ENCODE peak calls at places on chromosomes 3 and 15, in six cellular contexts. One of them, this sample, is unnamed.

GRCh38 chr3:127373701-127374625 is 86.1 kb upstream of the PRR20G start:
- DNase-seq in amniotic stem cell: no peak
- DNase-seq in HCEC 1CT: no peak
- DNase-seq in KG1: no peak
- DNase-seq in body of pancreas: no peak
- DNase-seq in lung microvascular endothelial cell: peak
- DNase-seq in this sample: no peak

GRCh38 chr15:65132841-65133549 is 613 bp downstream of the PDCD7 start:
- DNase-seq in KG1: no peak
- DNase-seq in HCEC 1CT: peak
- DNase-seq in body of pancreas: peak
- DNase-seq in amniotic stem cell: no peak
- DNase-seq in lung microvascular endothelial cell: peak
- DNase-seq in this sample: no peak

GRCh38 chr3:128524374-128525299 is 31.6 kb upstream of the GATA2 start:
- DNase-seq in HCEC 1CT: no peak
- DNase-seq in body of pancreas: no peak
- DNase-seq in amniotic stem cell: no peak
- DNase-seq in lung microvascular endothelial cell: peak
- DNase-seq in KG1: no peak
- DNase-seq in this sample: no peak

GRCh38 chr3:141335531-141336042 is 32.7 kb upstream of the ZBTB38 start:
- DNase-seq in amniotic stem cell: no peak
- DNase-seq in body of pancreas: no peak
- DNase-seq in KG1: no peak
- DNase-seq in HCEC 1CT: peak
- DNase-seq in lung microvascular endothelial cell: no peak
- DNase-seq in this sample: no peak

GRCh38 chr3:64417816-64418215 is 192.6 kb upstream of the PRICKLE2 start:
- DNase-seq in lung microvascular endothelial cell: peak
- DNase-seq in HCEC 1CT: peak
- DNase-seq in body of pancreas: no peak
- DNase-seq in amniotic stem cell: no peak
- DNase-seq in KG1: no peak
- DNase-seq in this sample: no peak

GRCh38 chr3:194900886-194901522 is 215.3 kb downstream of the FAM43A start:
- DNase-seq in amniotic stem cell: no peak
- DNase-seq in HCEC 1CT: no peak
- DNase-seq in body of pancreas: no peak
- DNase-seq in KG1: no peak
- DNase-seq in lung microvascular endothelial cell: no peak
- DNase-seq in this sample: no peak

GRCh38 chr15:25862469-25863066 is 559 bp downstream of the ATP10A start:
- DNase-seq in amniotic stem cell: no peak
- DNase-seq in lung microvascular endothelial cell: no peak
- DNase-seq in KG1: no peak
- DNase-seq in HCEC 1CT: no peak
- DNase-seq in body of pancreas: no peak
- DNase-seq in this sample: no peak

GRCh38 chr3:25547928-25548327 is 116.8 kb downstream of the TOP2B start:
- DNase-seq in lung microvascular endothelial cell: no peak
- DNase-seq in KG1: no peak
- DNase-seq in amniotic stem cell: no peak
- DNase-seq in HCEC 1CT: no peak
- DNase-seq in body of pancreas: no peak
- DNase-seq in this sample: no peak

GRCh38 chr15:62758126-62758951 is 284.2 kb upstream of the TPM1 start:
- DNase-seq in KG1: no peak
- DNase-seq in HCEC 1CT: peak
- DNase-seq in lung microvascular endothelial cell: peak
- DNase-seq in body of pancreas: peak
- DNase-seq in amniotic stem cell: peak
- DNase-seq in this sample: no peak

GRCh38 chr3:150261958-150262357 is 146.1 kb upstream of the TSC22D2 start:
- DNase-seq in body of pancreas: no peak
- DNase-seq in HCEC 1CT: no peak
- DNase-seq in KG1: no peak
- DNase-seq in amniotic stem cell: no peak
- DNase-seq in lung microvascular endothelial cell: no peak
- DNase-seq in this sample: no peak

GRCh38 chr3:131394400-131394799 is 12.8 kb downstream of the NUDT16 start:
- DNase-seq in KG1: no peak
- DNase-seq in amniotic stem cell: no peak
- DNase-seq in body of pancreas: no peak
- DNase-seq in HCEC 1CT: no peak
- DNase-seq in lung microvascular endothelial cell: no peak
- DNase-seq in this sample: no peak

GRCh38 chr3:106688463-106688862 is 688.8 kb upstream of the CCDC54 start:
- DNase-seq in body of pancreas: no peak
- DNase-seq in KG1: no peak
- DNase-seq in lung microvascular endothelial cell: peak
- DNase-seq in HCEC 1CT: peak
- DNase-seq in amniotic stem cell: peak
- DNase-seq in this sample: no peak

GRCh38 chr15:59169337-59169736 is 37.3 kb upstream of the LDHAL6B start:
- DNase-seq in HCEC 1CT: peak
- DNase-seq in amniotic stem cell: peak
- DNase-seq in body of pancreas: no peak
- DNase-seq in lung microvascular endothelial cell: peak
- DNase-seq in KG1: no peak
- DNase-seq in this sample: peak

GRCh38 chr3:177731644-177732268 is 534.5 kb upstream of the TBL1XR1 start:
- DNase-seq in body of pancreas: no peak
- DNase-seq in lung microvascular endothelial cell: no peak
- DNase-seq in HCEC 1CT: peak
- DNase-seq in KG1: no peak
- DNase-seq in amniotic stem cell: peak
- DNase-seq in this sample: no peak

GRCh38 chr15:66565731-66566130 is at the start of gene LCTL:
- DNase-seq in body of pancreas: no peak
- DNase-seq in KG1: no peak
- DNase-seq in amniotic stem cell: no peak
- DNase-seq in HCEC 1CT: peak
- DNase-seq in lung microvascular endothelial cell: no peak
- DNase-seq in this sample: no peak

GRCh38 chr15:95559875-95560394 is 770.6 kb upstream of the NR2F2 start:
- DNase-seq in KG1: no peak
- DNase-seq in lung microvascular endothelial cell: peak
- DNase-seq in amniotic stem cell: peak
- DNase-seq in HCEC 1CT: peak
- DNase-seq in body of pancreas: no peak
- DNase-seq in this sample: peak

GRCh38 chr15:37246856-37247255 is 146.5 kb upstream of the MEIS2 start:
- DNase-seq in amniotic stem cell: no peak
- DNase-seq in HCEC 1CT: no peak
- DNase-seq in lung microvascular endothelial cell: no peak
- DNase-seq in KG1: no peak
- DNase-seq in body of pancreas: no peak
- DNase-seq in this sample: no peak

GRCh38 chr15:52217186-52217585 is 26.0 kb upstream of the GNB5 start:
- DNase-seq in lung microvascular endothelial cell: no peak
- DNase-seq in amniotic stem cell: no peak
- DNase-seq in KG1: no peak
- DNase-seq in HCEC 1CT: no peak
- DNase-seq in body of pancreas: peak
- DNase-seq in this sample: no peak

GRCh38 chr3:102885289-102885688 is 450.5 kb downstream of the ZPLD1 start:
- DNase-seq in KG1: no peak
- DNase-seq in lung microvascular endothelial cell: no peak
- DNase-seq in amniotic stem cell: no peak
- DNase-seq in HCEC 1CT: no peak
- DNase-seq in body of pancreas: no peak
- DNase-seq in this sample: no peak

GRCh38 chr15:57345584-57345983 is 30.7 kb upstream of the CGNL1 start:
- DNase-seq in body of pancreas: no peak
- DNase-seq in lung microvascular endothelial cell: peak
- DNase-seq in HCEC 1CT: no peak
- DNase-seq in KG1: no peak
- DNase-seq in amniotic stem cell: no peak
- DNase-seq in this sample: no peak

GRCh38 chr3:182959474-182960350 is 20.6 kb downstream of the DCUN1D1 start:
- DNase-seq in KG1: no peak
- DNase-seq in amniotic stem cell: no peak
- DNase-seq in body of pancreas: no peak
- DNase-seq in lung microvascular endothelial cell: no peak
- DNase-seq in HCEC 1CT: no peak
- DNase-seq in this sample: no peak

GRCh38 chr15:97189152-97189551 is 771.4 kb upstream of the ARRDC4 start:
- DNase-seq in lung microvascular endothelial cell: no peak
- DNase-seq in body of pancreas: no peak
- DNase-seq in KG1: no peak
- DNase-seq in HCEC 1CT: no peak
- DNase-seq in amniotic stem cell: no peak
- DNase-seq in this sample: no peak

GRCh38 chr15:88628018-88628673 is 7.0 kb downstream of the AEN start:
- DNase-seq in HCEC 1CT: no peak
- DNase-seq in KG1: no peak
- DNase-seq in amniotic stem cell: no peak
- DNase-seq in body of pancreas: no peak
- DNase-seq in lung microvascular endothelial cell: no peak
- DNase-seq in this sample: no peak